ENCODE peak calls at places on chromosomes 11 and 22, in seven cellular contexts. A, O, M, X, L, N and Q are unnamed samples. For H3K4me1, the result is how much of the 10 kb centered on the place peaks cover.

GRCh38 chr11:4882543-4882942 is 843 bp downstream of the OR51T1 start:
- DNase-seq in N (no peak), X (no peak), O (no peak), L (no peak), M (no peak), A (no peak), Q (no peak)

GRCh38 chr11:36123353-36124220 is 165.6 kb downstream of the COMMD9 start:
- DNase-seq in A (no peak), L (peak), X (no peak), N (no peak), O (no peak), M (no peak), Q (no peak)

GRCh38 chr11:43947815-43948214 is 5.4 kb downstream of the C11orf96 start:
- DNase-seq in A (no peak), O (no peak), X (no peak), N (no peak), L (no peak), M (no peak), Q (no peak)

GRCh38 chr11:33843018-33843417 is 48.9 kb downstream of the LMO2 start:
- DNase-seq in L (no peak), A (no peak), M (no peak), N (no peak), O (no peak), X (no peak), Q (no peak)

GRCh38 chr11:122584670-122585069 is 70.9 kb upstream of the UBASH3B start:
- DNase-seq in N (no peak), L (no peak), M (no peak), O (no peak), A (no peak), X (no peak), Q (no peak)

GRCh38 chr11:12944889-12945288 is 64.2 kb upstream of the RASSF10 start:
- DNase-seq in N (no peak), O (no peak), X (no peak), L (no peak), M (no peak), A (no peak), Q (no peak)

GRCh38 chr11:117232022-117232878 is at the start of the genes PCSK7 and RNF214:
- DNase-seq in L (peak), X (peak), M (peak), A (peak), N (peak), O (peak), Q (no peak)

GRCh38 chr22:39405346-39406085 is 5.9 kb downstream of the TAB1 start:
- DNase-seq in M (peak), L (peak), O (peak), N (no peak), A (no peak), X (peak), Q (peak)

GRCh38 chr11:101341578-101341977 is 212.0 kb upstream of the PGR start:
- DNase-seq in O (no peak), L (no peak), A (no peak), M (no peak), N (no peak), X (no peak), Q (no peak)

GRCh38 chr22:49997932-49998717 is 14.4 kb downstream of the IL17REL start:
- DNase-seq in X (no peak), O (no peak), L (no peak), M (no peak), N (no peak), A (no peak), Q (no peak)

GRCh38 chr11:69683764-69684333 is 8.7 kb upstream of the LTO1 start:
- DNase-seq in L (no peak), O (no peak), N (no peak), X (no peak), A (peak), M (peak), Q (no peak)

GRCh38 chr11:2103666-2104523 is 35.3 kb downstream of the IGF2 start:
- DNase-seq in O (no peak), N (no peak), L (no peak), A (no peak), M (no peak), X (no peak), Q (no peak)

GRCh38 chr11:17810736-17811135 is 76.2 kb downstream of the KCNC1 start:
- DNase-seq in N (no peak), X (peak), O (peak), M (no peak), L (no peak), A (no peak), Q (no peak)

GRCh38 chr11:117860139-117860538 is 16.3 kb downstream of the FXYD6 start:
- DNase-seq in L (no peak), A (no peak), N (no peak), O (no peak), M (no peak), X (no peak), Q (no peak)

GRCh38 chr22:20863356-20863755 is 4.5 kb downstream of the SNAP29 start:
- DNase-seq in A (no peak), M (no peak), L (no peak), X (no peak), O (no peak), N (no peak), Q (no peak)

GRCh38 chr22:28297504-28297903 is 378.4 kb upstream of the PITPNB start:
- DNase-seq in X (peak), O (no peak), M (no peak), A (no peak), N (no peak), L (no peak), Q (no peak)

GRCh38 chr11:78594814-78595213 is 20.1 kb upstream of the NARS2 start:
- DNase-seq in L (no peak), A (peak), O (no peak), N (no peak), X (no peak), M (no peak), Q (no peak)

DNA sequence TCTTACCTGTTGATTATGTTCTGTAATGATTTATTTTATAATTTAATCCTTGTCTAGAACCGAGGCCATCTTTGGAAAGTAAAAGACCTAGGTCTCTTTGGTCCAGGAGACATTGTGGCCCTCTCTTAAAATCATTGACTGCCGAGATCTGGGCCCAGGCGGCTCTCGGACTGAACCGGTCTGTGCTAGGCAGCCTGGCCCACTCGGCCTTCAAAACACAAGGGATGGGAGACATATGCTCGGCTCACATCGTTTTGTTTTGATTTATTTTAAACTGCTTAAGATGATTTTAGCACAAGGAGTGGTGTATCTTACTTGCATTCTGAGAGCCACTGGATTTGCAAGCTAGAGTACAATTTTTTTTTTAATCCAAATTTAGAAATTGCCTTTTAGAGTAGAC is 80.2 kb upstream of the WNT7B start:
- DNase-seq in X (peak), O (no peak), L (peak), M (no peak), A (no peak), N (peak), Q (no peak)
- H3K4me1 ChIP-seq in X (under half), O (under half), L (under half), M (under half), A (under half), N (half or more), Q (half or more)

DNA sequence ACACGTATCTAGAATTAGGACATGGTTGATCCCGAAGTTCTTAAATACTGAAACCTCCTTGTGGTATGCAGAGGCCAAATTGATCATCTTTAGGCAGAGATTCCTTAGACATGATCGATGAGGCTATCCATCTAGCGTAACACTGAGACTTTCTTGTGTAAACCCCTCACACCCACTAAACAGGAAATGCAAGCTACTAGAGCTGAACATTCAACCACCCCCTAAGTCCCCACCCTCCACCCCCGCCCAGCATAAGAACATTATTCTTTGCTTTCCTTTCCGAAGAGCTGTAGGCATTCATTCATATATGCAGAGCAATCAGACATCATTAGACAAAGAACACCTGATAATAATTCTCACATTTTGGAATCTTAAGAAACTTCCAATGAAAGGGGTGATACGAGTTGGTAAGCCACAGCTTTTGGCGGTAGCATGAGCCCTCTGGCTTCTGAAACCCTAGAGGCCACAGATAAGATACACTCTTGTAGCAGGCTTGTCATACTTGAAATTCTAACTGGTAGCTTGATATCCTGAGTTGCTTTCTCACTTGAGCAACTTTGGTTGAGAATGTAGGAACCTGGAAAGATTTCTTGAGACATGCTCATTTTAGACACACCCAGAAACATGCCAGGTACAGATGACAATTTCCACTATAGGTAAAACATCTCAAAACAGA is 42.2 kb downstream of the FLI1 start:
- DNase-seq in X (no peak), O (peak), M (no peak), A (no peak), N (no peak), L (no peak), Q (no peak)
- TF ChIP-seq CTCF in X (no peak), O (no peak), M (no peak), A (no peak), N (no peak), L (no peak), Q (no peak)

DNA sequence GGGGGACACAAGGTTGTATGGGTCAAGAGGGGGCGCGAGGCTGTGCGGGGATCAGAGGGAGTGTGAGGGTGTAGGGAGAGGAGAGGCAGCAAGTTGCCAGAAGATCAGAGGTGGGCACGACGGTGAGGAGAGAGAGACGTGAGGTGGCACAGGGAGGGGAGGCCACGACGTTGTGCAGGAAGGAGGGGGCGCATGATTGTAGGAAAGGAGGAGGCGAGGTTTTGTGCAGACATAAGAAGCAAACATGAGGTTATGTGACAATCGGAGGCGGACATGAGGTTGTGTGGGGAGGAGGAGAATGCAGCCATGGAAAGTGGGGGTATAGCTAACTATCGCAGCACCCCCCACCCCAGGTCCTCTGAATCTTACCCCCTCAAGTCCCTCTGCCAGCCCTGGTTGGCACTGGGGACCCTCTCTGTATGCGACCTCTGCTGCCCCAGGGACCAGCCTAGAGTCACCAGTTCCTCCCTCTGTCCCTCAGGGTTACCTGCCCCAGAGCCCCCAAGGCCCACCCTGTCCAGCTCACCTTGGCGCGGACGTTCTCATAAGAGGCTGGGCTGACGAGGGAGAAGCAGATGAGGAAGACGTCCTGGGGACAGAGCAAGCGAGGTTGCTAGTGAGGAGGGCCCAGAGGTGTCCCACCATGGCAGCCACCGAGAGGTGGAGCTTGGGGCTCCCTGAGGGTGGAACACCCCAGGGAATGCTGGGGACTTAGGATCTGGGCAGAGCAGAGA is 12.5 kb downstream of the RAC2 start:
- DNase-seq in N (no peak), X (no peak), M (no peak), L (no peak), O (no peak), A (no peak), Q (no peak)
- H3K4me3 ChIP-seq in N (no peak), X (no peak), M (no peak), L (no peak), O (no peak), A (no peak), Q (no peak)

DNA sequence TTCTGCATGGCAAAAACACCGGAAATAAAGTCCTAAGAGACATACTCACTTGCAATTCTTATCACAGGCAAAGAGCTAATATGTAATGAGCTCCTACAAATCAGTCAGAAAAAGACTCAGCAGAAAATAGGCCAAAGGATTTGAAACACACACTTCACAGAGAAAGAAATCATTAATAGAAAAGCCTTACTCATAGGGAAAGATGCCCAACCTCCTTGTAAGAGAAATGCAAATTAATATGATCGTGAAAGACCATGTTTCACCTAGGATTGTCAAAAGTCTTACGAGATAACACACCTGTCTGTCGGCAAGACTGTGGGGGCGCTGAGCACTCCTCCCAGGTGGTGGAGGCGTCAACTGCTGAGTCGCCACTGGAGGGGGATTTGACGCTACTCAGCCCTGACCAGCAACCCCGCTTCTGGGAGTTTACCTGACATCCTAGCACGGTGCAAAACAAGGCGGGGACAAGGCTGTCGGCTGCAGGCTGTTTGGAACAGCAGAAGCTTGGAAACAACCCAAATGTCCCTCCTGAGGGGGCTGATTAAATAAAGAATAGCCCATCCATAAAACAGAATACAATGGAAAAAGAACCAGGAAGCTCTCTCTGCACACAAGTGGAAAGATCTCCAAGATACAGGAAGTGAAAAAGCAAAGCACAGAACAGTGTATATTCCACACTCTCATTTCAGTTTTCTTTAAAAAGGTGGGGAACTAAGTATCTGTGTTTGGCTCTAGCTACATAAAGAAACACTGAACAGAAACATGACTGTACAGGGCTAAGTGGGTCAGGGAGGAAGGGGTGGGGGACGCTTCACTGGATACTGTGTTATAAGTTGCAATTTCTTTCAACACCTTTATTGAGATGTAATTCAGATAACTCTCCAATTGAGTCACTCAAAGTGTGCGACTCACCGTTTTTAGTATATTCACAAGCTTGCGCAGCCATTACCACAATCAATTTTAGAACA is 11.5 kb downstream of the CSNK1E start:
- DNase-seq in A (peak), O (no peak), X (peak), L (no peak), N (no peak), M (peak), Q (no peak)
- H3K4me1 ChIP-seq in A (under half), O (under half), X (under half), L (under half), N (under half), M (under half), Q (under half)

GRCh38 chr11:64208796-64209562 is 2.5 kb downstream of the FERMT3 start:
- DNase-seq in N (no peak), M (peak), L (no peak), A (no peak), O (no peak), X (no peak), Q (no peak)

GRCh38 chr11:64209563-64209843 is 3.0 kb downstream of the FERMT3 start:
- DNase-seq in A (no peak), O (no peak), N (no peak), L (no peak), X (no peak), M (peak), Q (no peak)

GRCh38 chr11:64211181-64211872 is 4.8 kb downstream of the FERMT3 start:
- DNase-seq in N (no peak), L (no peak), O (no peak), X (no peak), M (no peak), A (no peak), Q (no peak)

GRCh38 chr11:64208086-64208795 is 1.7 kb downstream of the FERMT3 start:
- DNase-seq in A (no peak), X (no peak), L (no peak), M (peak), N (no peak), O (no peak), Q (no peak)

GRCh38 chr11:64210301-64211020 is 3.9 kb downstream of the FERMT3 start:
- DNase-seq in L (no peak), N (no peak), M (peak), A (no peak), O (no peak), X (no peak), Q (no peak)
- TF ChIP-seq CTCF in L (no peak), N (no peak), M (no peak), A (no peak), O (no peak), X (no peak), Q (no peak)

DNA sequence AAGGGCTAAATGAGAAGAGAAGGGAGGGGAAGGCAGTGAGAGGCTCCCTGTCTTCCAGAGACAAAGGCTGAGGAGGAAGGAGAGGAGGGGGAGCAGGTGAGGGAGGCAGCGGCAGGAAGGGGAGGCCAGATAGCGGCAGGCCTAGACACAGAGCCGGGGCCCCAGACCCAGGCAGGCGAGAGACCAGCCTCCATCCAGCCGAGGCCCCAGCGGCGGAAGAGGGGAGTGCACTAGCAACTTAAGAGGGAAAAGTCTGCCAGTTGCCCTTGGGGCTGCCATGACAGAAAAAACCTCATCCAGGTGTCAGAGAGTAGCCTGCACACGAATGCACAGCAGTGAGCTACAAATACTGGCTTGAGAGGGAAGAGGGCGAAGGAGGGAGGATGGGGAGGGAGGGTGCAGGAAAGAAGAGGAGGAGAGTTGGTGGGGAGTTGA is 46.7 kb downstream of the IGLL1 start:
- DNase-seq in N (no peak), O (peak), A (peak), L (peak), X (peak), M (peak), Q (no peak)
- H3K4me3 ChIP-seq in N (no peak), O (no peak), A (peak), L (no peak), X (no peak), M (no peak), Q (no peak)

GRCh38 chr22:42945736-42946135 is 69.2 kb downstream of the PACSIN2 start:
- DNase-seq in O (no peak), N (no peak), M (no peak), A (peak), X (no peak), L (no peak), Q (no peak)
- H3K4me1 ChIP-seq in O (under half), N (under half), M (under half), A (under half), X (under half), L (under half), Q (half or more)

DNA sequence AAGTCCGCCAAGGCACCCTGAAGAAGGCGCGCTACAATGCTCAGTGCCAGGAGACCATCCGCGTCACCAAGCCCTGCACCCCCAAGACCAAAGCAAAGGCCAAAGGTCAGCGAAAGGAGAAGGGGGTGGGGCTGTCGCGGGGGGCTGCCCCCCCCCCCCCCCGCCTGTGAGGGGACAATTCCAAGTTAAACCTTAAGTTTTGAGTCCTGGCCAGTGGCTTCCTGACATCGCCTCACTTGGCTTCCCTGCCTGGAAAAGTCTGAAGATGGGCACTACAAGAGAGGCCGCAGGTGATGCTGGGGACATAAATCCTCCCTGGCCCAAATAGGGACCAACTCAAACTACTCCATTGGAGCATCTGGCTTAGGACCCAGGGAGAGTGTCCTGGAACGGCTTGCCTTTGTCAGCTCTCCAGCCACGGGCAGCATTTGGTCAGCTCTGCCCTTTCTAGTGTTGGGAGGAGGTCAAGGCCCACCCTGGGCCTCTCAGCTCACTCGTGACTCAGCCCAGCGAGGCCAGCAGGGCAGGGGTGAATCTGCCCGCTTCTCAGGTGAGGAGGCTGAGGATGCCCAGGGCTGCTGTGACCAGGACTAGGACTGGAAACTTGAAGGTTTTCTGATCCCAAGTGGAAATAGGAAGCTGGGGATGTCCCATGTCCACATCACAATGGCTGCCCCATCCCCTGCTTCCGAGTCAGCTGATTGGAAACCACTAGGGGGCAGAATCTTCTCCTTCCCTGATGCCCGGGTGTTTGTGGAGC is 1.4 kb downstream of the MDK start:
- DNase-seq in X (peak), A (peak), L (no peak), O (peak), M (peak), N (no peak), Q (no peak)
- TF ChIP-seq CTCF in X (peak), A (peak), L (no peak), O (peak), M (peak), N (no peak), Q (peak)

GRCh38 chr11:64722141-64723050 is 601 bp downstream of the NRXN2 start:
- DNase-seq in O (no peak), X (no peak), N (no peak), L (no peak), A (peak), M (no peak), Q (no peak)
- H3K4me3 ChIP-seq in O (no peak), X (no peak), N (peak), L (no peak), A (peak), M (peak), Q (no peak)